ENCODE peak calls at places on chromosomes 4 and X, in four cellular contexts. Q, P, V and Y are unnamed samples.

GRCh38 chr4:54277691-54278090 is 48.6 kb downstream of the PDGFRA start:
- DNase-seq in V (no peak), P (no peak), Q (no peak), Y (no peak)

GRCh38 chrX:41332005-41332404 is 2.0 kb upstream of the DDX3X start:
- DNase-seq in V (no peak), Q (no peak), P (no peak), Y (no peak)

GRCh38 chr4:42643685-42644084 is 13.2 kb downstream of the ATP8A1 start:
- DNase-seq in V (no peak), Q (no peak), P (no peak), Y (no peak)

GRCh38 chrX:40623665-40624064 is 437 bp downstream of the MPC1L start:
- DNase-seq in Q (no peak), V (no peak), P (no peak), Y (no peak)

GRCh38 chrX:154696328-154697045 is 43.1 kb upstream of the CTAG2 start:
- DNase-seq in P (no peak), V (no peak), Q (no peak), Y (no peak)

GRCh38 chr4:142347241-142347640 is 498.9 kb downstream of the INPP4B start:
- DNase-seq in Q (no peak), V (no peak), P (no peak), Y (no peak)

GRCh38 chr4:144650311-144650820 is 4.4 kb downstream of the HHIP start:
- DNase-seq in V (no peak), Q (no peak), P (no peak), Y (no peak)

GRCh38 chr4:170589597-170590191 is 499.9 kb upstream of the AADAT start:
- DNase-seq in V (peak; percentile 41), P (no peak), Q (no peak), Y (no peak)

GRCh38 chr4:77155631-77156345 is 1.2 kb upstream of the CCNG2 start:
- DNase-seq in V (no peak), Q (no peak), P (no peak), Y (no peak)

GRCh38 chr4:53693408-53693807 is 102.1 kb upstream of the LNX1 start:
- DNase-seq in P (no peak), V (no peak), Q (no peak), Y (no peak)

GRCh38 chr4:85246055-85246454 is 228.9 kb upstream of the ARHGAP24 start:
- DNase-seq in V (no peak), P (no peak), Q (no peak), Y (no peak)

GRCh38 chr4:12116009-12116542 is 687.4 kb upstream of the HS3ST1 start:
- DNase-seq in P (no peak), V (no peak), Q (no peak), Y (no peak)

GRCh38 chr4:10336471-10336870 is 120.8 kb downstream of the ZNF518B start:
- DNase-seq in P (no peak), Q (no peak), V (no peak), Y (no peak)

GRCh38 chr4:38314663-38315062 is 349.3 kb upstream of the KLF3 start:
- DNase-seq in Q (peak; percentile 89), P (no peak), V (no peak), Y (no peak)

GRCh38 chr4:139214039-139214534 is 37.1 kb upstream of the ELF2 start:
- DNase-seq in V (no peak), P (no peak), Q (peak; percentile 46), Y (no peak)

GRCh38 chr4:149964001-149964400 is 114.2 kb upstream of the DCLK2 start:
- DNase-seq in P (no peak), V (no peak), Q (no peak), Y (no peak)

GRCh38 chr4:149956678-149957077 is 121.6 kb upstream of the DCLK2 start:
- DNase-seq in V (no peak), Q (no peak), P (no peak), Y (no peak)

GRCh38 chr4:149959391-149959790 is 118.9 kb upstream of the DCLK2 start:
- DNase-seq in P (no peak), Q (no peak), V (no peak), Y (no peak)

GRCh38 chr4:149961876-149962597 is 116.2 kb upstream of the DCLK2 start:
- DNase-seq in Q (no peak), V (no peak), P (no peak), Y (no peak)
- TF ChIP-seq POLR2AphosphoS5 in Q (no peak), V (no peak), P (no peak), Y (no peak)

DNA sequence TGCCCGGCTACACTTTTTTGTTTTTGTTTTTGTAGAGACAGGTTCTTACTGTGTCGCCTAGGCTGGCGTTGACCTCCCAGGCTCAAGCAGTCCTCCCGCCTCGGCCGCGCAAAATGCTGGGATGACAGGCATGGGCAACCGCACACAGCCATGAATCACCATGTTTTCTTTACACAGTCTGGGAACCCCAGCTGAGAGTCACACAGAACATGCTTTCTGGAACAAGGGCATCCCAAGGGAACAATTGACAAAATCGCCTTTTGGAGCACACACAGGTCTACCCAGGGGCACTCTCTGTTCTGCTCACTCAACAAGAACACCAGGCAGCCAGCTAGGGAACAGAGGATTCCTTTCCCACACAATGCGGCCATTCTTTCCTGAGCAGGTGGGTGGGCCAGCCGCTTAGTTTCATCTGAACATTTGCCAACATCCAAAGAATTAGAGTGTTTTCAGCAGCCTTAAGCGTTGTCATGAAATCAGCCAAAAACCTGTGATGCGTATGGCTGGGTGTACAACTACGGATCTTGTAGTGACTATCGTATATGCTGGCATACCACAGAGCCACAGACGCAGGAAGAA is 15.7 kb downstream of the PRKX start:
- DNase-seq in V (no peak), P (no peak), Q (no peak), Y (peak; percentile 67)
- TF ChIP-seq EP300 in V (no peak), P (no peak), Q (peak; percentile 28), Y (no peak)

DNA sequence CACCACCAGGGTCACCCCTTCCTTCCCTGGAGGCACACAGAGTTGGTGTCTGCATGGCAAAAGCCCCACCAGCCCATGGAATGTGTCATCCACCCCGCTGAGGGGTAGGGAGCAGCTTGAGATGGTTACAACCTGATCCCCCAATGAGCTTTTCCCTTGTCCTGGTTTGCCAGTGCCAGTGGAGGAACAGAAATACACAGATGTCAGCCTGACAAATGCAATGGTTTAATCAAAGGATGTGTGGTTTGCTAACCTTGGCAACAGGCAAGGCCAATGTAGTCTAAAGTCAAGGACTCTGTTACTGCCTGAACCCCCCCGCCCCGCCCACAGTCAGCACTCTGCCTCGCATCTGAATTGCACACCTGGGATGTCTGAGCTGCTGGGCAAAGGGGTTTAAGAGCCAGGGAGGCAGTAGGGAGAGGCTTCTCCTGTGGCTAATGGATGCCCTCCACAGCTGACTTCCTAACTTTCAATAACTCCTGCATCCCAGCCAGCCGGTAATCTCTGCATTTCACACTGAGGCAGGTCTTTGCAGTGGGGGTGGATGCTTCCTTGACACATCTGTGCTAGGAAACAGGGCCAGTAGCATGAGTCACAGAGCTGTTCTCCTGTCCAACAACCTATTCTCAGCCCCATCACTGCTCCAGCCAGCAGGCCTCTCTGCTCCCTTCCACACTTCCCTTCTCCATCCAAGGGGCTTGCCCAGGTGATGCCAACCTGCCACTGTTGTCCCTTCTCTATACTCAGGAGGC is 137.5 kb downstream of the AMMECR1 start:
- DNase-seq in P (no peak), V (no peak), Q (no peak), Y (no peak)
- TF ChIP-seq POLR2AphosphoS5 in P (no peak), V (no peak), Q (no peak), Y (no peak)

DNA sequence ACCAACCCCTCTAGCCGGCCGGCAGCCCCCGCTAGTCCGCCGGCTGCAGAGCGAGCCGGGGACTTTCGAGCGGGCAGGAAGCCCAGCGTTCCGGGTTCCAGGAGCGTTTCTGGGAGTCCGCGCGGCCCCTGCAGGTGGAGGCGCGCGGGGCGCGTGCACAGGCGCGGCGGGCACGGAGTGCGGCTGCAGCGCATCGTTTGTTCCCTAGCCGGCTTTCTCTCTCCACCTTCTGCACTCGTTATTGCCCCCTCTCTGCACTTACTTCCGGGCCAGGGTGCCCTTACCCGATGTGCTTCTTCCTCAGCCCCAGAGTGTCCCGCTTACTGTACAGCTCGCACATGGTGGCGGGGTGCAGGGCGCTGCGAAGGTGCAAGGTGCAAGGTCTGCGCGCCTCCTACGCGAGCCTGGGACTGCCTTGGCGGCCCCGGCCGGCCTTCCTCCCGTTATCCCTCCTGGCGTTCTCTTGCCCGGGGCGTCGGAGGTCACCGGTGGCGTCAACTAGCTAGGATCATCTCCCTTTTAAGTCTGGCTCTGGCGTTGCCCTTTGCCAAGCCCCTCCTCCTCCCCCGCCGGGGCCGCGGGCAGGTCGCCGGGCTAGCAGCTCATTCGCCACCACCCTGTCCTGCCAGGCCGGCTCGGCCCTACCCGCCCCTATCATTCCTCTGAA is at the start of gene ETNPPL:
- DNase-seq in Q (no peak), V (peak; percentile 55), P (no peak), Y (peak; percentile 62)
- TF ChIP-seq EP300 in Q (no peak), V (no peak), P (no peak), Y (no peak)

GRCh38 chr4:57040510-57040909 is 61.8 kb downstream of the POLR2B start:
- DNase-seq in Q (no peak), P (no peak), V (no peak), Y (no peak)

GRCh38 chr4:57043304-57044251 is 64.9 kb downstream of the POLR2B start:
- DNase-seq in P (no peak), V (no peak), Q (no peak), Y (no peak)

GRCh38 chr4:57039345-57039744 is 60.6 kb downstream of the POLR2B start:
- DNase-seq in P (no peak), V (no peak), Q (no peak), Y (no peak)

GRCh38 chr4:57034571-57034970 is 55.9 kb downstream of the POLR2B start:
- DNase-seq in V (no peak), P (no peak), Q (no peak), Y (no peak)

GRCh38 chr4:57037982-57038604 is 59.4 kb downstream of the POLR2B start:
- DNase-seq in V (peak; percentile 72), Q (peak; percentile 67), P (peak; percentile 59), Y (peak; percentile 82)
- TF ChIP-seq POLR2AphosphoS5 in V (no peak), Q (peak; percentile 9), P (no peak), Y (peak; percentile 45)

DNA sequence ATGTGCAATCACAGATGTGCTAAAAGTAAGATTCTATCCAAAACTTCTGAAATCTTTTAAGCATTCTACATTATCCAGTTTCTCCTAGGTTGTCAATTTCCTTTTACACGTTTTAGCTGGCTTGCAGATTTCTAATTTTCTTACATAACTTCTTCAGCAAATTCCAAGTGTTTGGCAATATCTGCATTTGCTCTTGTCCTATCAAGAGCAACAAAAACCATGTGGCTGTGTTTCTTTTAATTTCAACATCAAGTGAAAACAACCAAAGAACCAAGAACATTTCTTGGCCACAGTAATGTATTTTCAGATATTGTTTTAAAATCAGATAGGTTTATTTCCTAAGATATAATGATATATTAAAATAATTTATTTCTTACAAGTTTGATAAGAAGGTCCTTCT is 131.2 kb upstream of the NAP1L5 start:
- DNase-seq in V (no peak), Q (no peak), P (no peak), Y (no peak)
- TF ChIP-seq EP300 in V (no peak), Q (no peak), P (no peak), Y (no peak)

DNA sequence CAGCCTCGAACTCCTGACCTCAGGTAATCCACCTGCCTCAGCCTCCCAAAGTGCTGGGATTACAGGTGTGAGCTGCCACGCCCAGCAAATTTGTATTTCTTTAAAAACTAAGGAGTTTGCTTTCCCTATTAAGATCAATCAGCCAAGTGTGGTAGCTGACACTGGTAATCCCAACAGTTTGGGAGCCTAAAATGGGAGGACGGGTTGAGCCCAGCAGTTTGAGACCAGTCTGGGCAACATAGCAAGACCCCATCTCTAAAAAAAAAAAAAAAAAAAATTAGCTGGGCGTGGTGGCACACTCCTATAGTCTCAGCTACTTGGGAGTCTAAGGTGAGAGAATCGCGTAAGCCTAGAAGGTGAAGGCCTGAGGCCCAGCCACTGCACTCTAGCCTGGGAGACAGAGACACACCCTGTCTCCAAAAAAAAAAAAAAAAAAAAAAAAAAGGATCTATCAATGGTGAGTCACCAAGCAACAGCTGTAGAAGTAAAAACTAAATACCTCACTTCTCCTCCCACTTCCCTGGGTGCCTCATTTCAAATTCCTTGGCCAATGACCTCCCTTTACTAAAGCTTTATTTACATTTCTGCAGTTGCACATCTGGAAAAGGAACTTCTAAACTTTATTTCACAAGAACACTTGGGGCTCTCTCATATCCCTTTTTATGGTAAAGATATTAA is 54.5 kb downstream of the LDB2 start:
- DNase-seq in V (no peak), Q (no peak), P (no peak), Y (no peak)
- TF ChIP-seq POLR2AphosphoS5 in V (no peak), Q (no peak), P (no peak), Y (no peak)